ENCODE peak calls at places on chromosome 15, in five cellular contexts. V is NB4, O is erythroblast, E is A549, Q is body of pancreas. T is an unnamed sample.

GRCh38 chr15:101447168-101447533 is 42.4 kb downstream of the PCSK6 start:
- DNase-seq in V (no peak), O (no peak), E (no peak), Q (no peak), T (no peak)

GRCh38 chr15:66924889-66925288 is 140.5 kb upstream of the SMAD3 start:
- DNase-seq in V (no peak), O (no peak), E (no peak), Q (no peak), T (no peak)

GRCh38 chr15:28037969-28038640 is 61.0 kb downstream of the OCA2 start:
- DNase-seq in V (no peak), O (no peak), E (no peak), Q (no peak), T (no peak)

GRCh38 chr15:34732430-34732829 is 22.4 kb downstream of the GJD2 start:
- DNase-seq in V (no peak), O (no peak), E (no peak), Q (no peak), T (no peak)

GRCh38 chr15:23869391-23869790 is 182.3 kb upstream of the NDN start:
- DNase-seq in V (no peak), O (no peak), E (no peak), Q (peak), T (no peak)

GRCh38 chr15:70762469-70763119 is 764 bp downstream of the UACA start:
- DNase-seq in V (peak), O (no peak), E (peak), Q (peak), T (peak)

GRCh38 chr15:90266485-90266884 is 1.0 kb downstream of the NGRN start:
- DNase-seq in V (peak), O (peak), E (no peak), Q (no peak), T (no peak)

GRCh38 chr15:60351066-60351465 is 46.7 kb downstream of the ANXA2 start:
- DNase-seq in V (no peak), O (no peak), E (peak), Q (no peak), T (no peak)

GRCh38 chr15:72117448-72117697 is 577 bp downstream of the MYO9A start:
- DNase-seq in V (peak), O (peak), E (peak), Q (peak), T (peak)

GRCh38 chr15:94300612-94301011 is 69.3 kb downstream of the MCTP2 start:
- DNase-seq in V (no peak), O (no peak), E (no peak), Q (no peak), T (no peak)

GRCh38 chr15:89673162-89673506 is 6.0 kb downstream of the PLIN1 start:
- DNase-seq in V (peak), O (peak), E (peak), Q (no peak), T (peak)

GRCh38 chr15:78203346-78204225 is 30.8 kb downstream of the ACSBG1 start:
- DNase-seq in V (no peak), O (no peak), E (no peak), Q (no peak), T (no peak)

GRCh38 chr15:101054116-101054515 is 135.0 kb downstream of the LRRK1 start:
- DNase-seq in V (no peak), O (no peak), E (no peak), Q (no peak), T (no peak)

GRCh38 chr15:38002883-38003477 is 68.5 kb downstream of the TMCO5A start:
- DNase-seq in V (peak), O (peak), E (peak), Q (peak), T (peak)

GRCh38 chr15:97993310-97993738 is 32.8 kb downstream of the ARRDC4 start:
- DNase-seq in V (peak), O (peak), E (no peak), Q (no peak), T (no peak)

GRCh38 chr15:92158426-92158825 is 235.3 kb upstream of the ST8SIA2 start:
- DNase-seq in V (no peak), O (no peak), E (peak), Q (no peak), T (peak)

GRCh38 chr15:99732711-99733267 is 448 bp downstream of the LYSMD4 start:
- DNase-seq in V (peak), O (peak), E (no peak), Q (no peak), T (no peak)

GRCh38 chr15:66072616-66073361 is 180.8 kb downstream of the MEGF11 start:
- DNase-seq in V (no peak), O (no peak), E (no peak), Q (peak), T (no peak)

GRCh38 chr15:71096676-71097075 is 18.6 kb upstream of the THSD4 start:
- DNase-seq in V (no peak), O (no peak), E (no peak), Q (no peak), T (no peak)

GRCh38 chr15:48536681-48537091 is 108.8 kb downstream of the FBN1 start:
- DNase-seq in V (no peak), O (no peak), E (no peak), Q (no peak), T (no peak)

GRCh38 chr15:77821188-77821958 is 188.7 kb upstream of the LINGO1 start:
- DNase-seq in V (peak), O (peak), E (peak), Q (peak), T (peak)

GRCh38 chr15:94056314-94056713 is 175.0 kb upstream of the MCTP2 start:
- DNase-seq in V (no peak), O (no peak), E (no peak), Q (no peak), T (no peak)

GRCh38 chr15:85570331-85570730 is 189.9 kb downstream of the AKAP13 start:
- DNase-seq in V (no peak), O (no peak), E (no peak), Q (no peak), T (no peak)

GRCh38 chr15:68517285-68517711 is 61.5 kb upstream of the CORO2B start:
- DNase-seq in V (no peak), O (no peak), E (peak), Q (no peak), T (no peak)

GRCh38 chr15:66139816-66140215 is 113.7 kb downstream of the MEGF11 start:
- DNase-seq in V (no peak), O (no peak), E (no peak), Q (no peak), T (no peak)

GRCh38 chr15:91885714-91886265 is 32.3 kb downstream of the SLCO3A1 start:
- DNase-seq in V (peak), O (no peak), E (no peak), Q (no peak), T (no peak)

GRCh38 chr15:90903733-90904536 is 833 bp downstream of the MAN2A2 start:
- DNase-seq in V (peak), O (peak), E (peak), Q (peak), T (no peak)

GRCh38 chr15:49521802-49522201 is 98.8 kb downstream of the FGF7 start:
- DNase-seq in V (peak), O (peak), E (peak), Q (no peak), T (peak)

GRCh38 chr15:57165992-57166391 is 210.3 kb upstream of the CGNL1 start:
- DNase-seq in V (peak), O (no peak), E (no peak), Q (no peak), T (no peak)

GRCh38 chr15:38928431-38928830 is 363.8 kb upstream of the RASGRP1 start:
- DNase-seq in V (no peak), O (no peak), E (no peak), Q (no peak), T (no peak)

GRCh38 chr15:70722266-70723123 is 40.9 kb downstream of the UACA start:
- DNase-seq in V (peak), O (peak), E (peak), Q (no peak), T (peak)

GRCh38 chr15:67762610-67763368 is 62.5 kb upstream of the SKOR1 start:
- DNase-seq in V (no peak), O (no peak), E (no peak), Q (no peak), T (no peak)

GRCh38 chr15:101135532-101136166 is 116.2 kb downstream of the CHSY1 start:
- DNase-seq in V (peak), O (no peak), E (no peak), Q (no peak), T (no peak)

DNA sequence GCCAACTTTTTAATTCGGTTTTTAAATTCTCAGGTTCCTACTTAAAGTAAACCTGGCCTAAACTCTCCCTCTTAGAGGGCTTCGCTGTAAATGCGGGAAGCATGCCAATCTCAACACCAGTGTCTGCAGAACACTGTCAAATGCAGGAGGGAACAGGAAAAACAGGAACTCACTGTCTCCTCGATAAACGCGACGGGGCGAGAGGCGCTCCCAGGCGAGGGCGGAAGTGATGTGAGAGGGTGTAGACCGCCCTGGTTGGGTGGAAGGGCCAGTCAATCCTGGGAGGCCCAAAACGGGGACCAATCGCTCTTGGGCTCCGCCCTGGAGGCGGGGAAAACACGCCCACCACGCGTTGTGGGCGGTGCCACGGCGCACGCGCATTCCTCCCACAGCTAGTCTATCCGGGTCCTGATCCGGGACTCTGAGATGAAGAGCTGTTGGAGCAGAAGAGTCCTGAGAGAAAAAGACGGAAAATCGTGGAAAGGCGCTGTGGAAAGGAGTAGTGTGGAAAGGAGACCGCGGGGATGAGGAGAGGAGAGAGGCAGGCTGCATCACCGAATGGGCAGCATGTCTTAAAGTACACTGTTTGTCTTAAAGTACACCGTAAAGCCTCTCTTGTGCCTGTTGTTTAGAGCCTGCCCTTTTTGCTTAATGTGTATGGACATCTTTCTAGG is 27.1 kb downstream of the SLC28A2 start:
- DNase-seq in V (peak), O (peak), E (peak), Q (peak), T (peak)
- TF ChIP-seq POLR2A in V (peak), O (peak), E (peak), Q (peak), T (peak)

GRCh38 chr15:64095795-64096485 is at the start of gene SNX1:
- DNase-seq in V (peak), O (peak), E (peak), Q (peak), T (peak)
- TF ChIP-seq POLR2A in V (peak), O (peak), E (peak), Q (peak), T (peak)

GRCh38 chr15:32716960-32717289 is 879 bp upstream of the GREM1 start:
- DNase-seq in V (no peak), O (no peak), E (no peak), Q (no peak), T (no peak)

GRCh38 chr15:32718822-32719716 is 1.3 kb downstream of the GREM1 start:
- DNase-seq in V (no peak), O (no peak), E (peak), Q (peak), T (no peak)

GRCh38 chr15:32718082-32718821 is 448 bp downstream of the GREM1 start:
- DNase-seq in V (no peak), O (no peak), E (peak), Q (no peak), T (no peak)

GRCh38 chr15:32716216-32716959 is 1.4 kb upstream of the GREM1 start:
- DNase-seq in V (no peak), O (no peak), E (no peak), Q (no peak), T (no peak)

GRCh38 chr15:32717290-32718081 is at the start of gene GREM1:
- DNase-seq in V (no peak), O (no peak), E (no peak), Q (no peak), T (no peak)
- TF ChIP-seq POLR2A in V (no peak), O (no peak), E (peak), Q (no peak), T (no peak)

DNA sequence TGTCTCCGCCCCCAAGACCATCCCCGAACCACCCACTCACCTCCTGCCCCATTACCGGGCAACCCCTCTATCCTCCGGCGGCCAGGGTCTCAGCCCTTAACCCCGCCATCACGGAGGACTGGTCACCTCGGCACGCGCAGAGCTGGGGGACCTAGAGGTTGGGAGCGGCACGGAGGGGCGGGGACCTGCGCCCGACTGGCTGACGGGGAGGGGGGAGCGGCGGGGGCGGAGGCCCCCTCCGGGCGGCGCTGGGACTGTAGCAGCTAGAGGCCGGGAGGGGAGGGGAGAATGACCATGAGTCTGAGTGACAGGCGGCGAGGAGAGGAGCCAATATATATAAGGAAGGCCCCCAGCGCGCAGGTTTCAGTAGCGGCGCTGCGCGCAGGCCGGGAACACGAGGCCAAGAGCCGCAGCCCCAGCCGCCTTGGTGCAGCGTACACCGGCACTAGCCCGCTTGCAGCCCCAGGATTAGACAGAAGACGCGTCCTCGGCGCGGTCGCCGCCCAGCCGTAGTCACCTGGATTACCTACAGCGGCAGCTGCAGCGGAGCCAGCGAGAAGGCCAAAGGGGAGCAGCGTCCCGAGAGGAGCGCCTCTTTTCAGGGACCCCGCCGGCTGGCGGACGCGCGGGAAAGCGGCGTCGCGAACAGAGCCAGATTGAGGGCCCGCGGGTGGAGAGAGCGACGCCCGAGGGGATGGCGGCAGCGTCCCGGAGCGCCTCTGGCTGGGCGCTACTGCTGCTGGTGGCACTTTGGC is at the start of gene DLL4:
- DNase-seq in V (peak), O (peak), E (peak), Q (peak), T (peak)
- TF ChIP-seq POLR2A in V (peak), O (no peak), E (peak), Q (peak), T (peak)

DNA sequence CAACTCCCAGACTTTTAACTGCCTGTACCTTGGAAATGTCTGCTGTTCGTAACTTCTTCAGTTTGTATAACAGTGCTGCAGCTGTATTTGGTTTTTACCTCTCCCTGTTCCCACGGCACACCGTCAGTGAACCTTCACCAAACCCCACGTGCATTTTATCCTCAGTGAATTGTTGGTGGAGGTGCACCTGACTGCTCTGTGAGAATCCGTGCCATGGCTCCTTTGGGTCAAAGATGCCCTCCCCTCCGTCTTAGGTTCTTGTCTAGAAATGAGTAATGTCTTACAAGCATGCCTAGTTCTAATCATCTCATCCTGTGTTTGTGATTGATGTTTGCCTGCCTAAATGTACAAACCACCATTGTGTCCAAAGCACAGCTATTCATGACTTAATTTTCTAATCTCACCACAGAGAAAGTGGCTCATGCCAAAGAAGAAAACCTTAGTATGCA is 28.2 kb downstream of the TPM1 start:
- DNase-seq in V (no peak), O (no peak), E (peak), Q (no peak), T (no peak)
- TF ChIP-seq POLR2A in V (no peak), O (no peak), E (no peak), Q (no peak), T (no peak)

GRCh38 chr15:43249699-43250203 is 17.0 kb downstream of the TGM5 start:
- DNase-seq in V (peak), O (no peak), E (no peak), Q (no peak), T (no peak)
- TF ChIP-seq POLR2A in V (no peak), O (no peak), E (no peak), Q (no peak), T (no peak)

GRCh38 chr15:44565387-44566169 is 28.6 kb downstream of the EIF3J start:
- DNase-seq in V (no peak), O (no peak), E (peak), Q (no peak), T (no peak)

GRCh38 chr15:44569316-44569715 is 32.4 kb downstream of the EIF3J start:
- DNase-seq in V (no peak), O (no peak), E (no peak), Q (no peak), T (no peak)

GRCh38 chr15:44568338-44568737 is 31.4 kb downstream of the EIF3J start:
- DNase-seq in V (no peak), O (no peak), E (no peak), Q (no peak), T (no peak)

GRCh38 chr15:44566176-44566575 is 29.2 kb downstream of the EIF3J start:
- DNase-seq in V (no peak), O (no peak), E (no peak), Q (no peak), T (no peak)
- TF ChIP-seq POLR2A in V (no peak), O (no peak), E (no peak), Q (no peak), T (no peak)

GRCh38 chr15:40100133-40100946 is 8.3 kb downstream of the BMF start:
- DNase-seq in V (peak), O (peak), E (no peak), Q (peak), T (no peak)

GRCh38 chr15:40097096-40097967 is 11.3 kb downstream of the BMF start:
- DNase-seq in V (peak), O (no peak), E (no peak), Q (no peak), T (no peak)

GRCh38 chr15:40096094-40096876 is 12.4 kb downstream of the BMF start:
- DNase-seq in V (no peak), O (no peak), E (no peak), Q (no peak), T (no peak)

GRCh38 chr15:40097968-40098476 is 10.7 kb downstream of the BMF start:
- DNase-seq in V (peak), O (peak), E (no peak), Q (peak), T (no peak)

GRCh38 chr15:40098489-40099261 is 10.0 kb downstream of the BMF start:
- DNase-seq in V (peak), O (peak), E (peak), Q (peak), T (no peak)
- TF ChIP-seq POLR2A in V (peak), O (peak), E (no peak), Q (peak), T (no peak)